ENCODE peak calls at places on chromosomes 1 and 21, in five cellular contexts. L is activated T-cell treated with anti-CD3 and anti-CD28 coated beads for 1 hour; G is activated CD8-positive, alpha-beta memory T cell treated with anti-CD3 and anti-CD28 coated beads for 24 hours; Q is cardiac muscle cell; R is ovary. E is an unnamed sample.

GRCh38 chr1:241109039-241109438 is 248.0 kb downstream of the RGS7 start:
- DNase-seq in L (no peak), G (no peak), Q (no peak), R (no peak), E (no peak)

GRCh38 chr1:59238535-59238934 is 58.4 kb upstream of the FGGY start:
- DNase-seq in L (no peak), G (no peak), Q (no peak), R (no peak), E (no peak)

GRCh38 chr1:172167801-172168596 is 252.5 kb upstream of the C1orf105 start:
- DNase-seq in L (no peak), G (no peak), Q (peak), R (no peak), E (no peak)

GRCh38 chr1:52142220-52143153 is 598 bp downstream of the ZFYVE9 start:
- DNase-seq in L (peak), G (peak), Q (peak), R (peak), E (peak)

GRCh38 chr1:108639899-108640560 is 20.9 kb downstream of the HENMT1 start:
- DNase-seq in L (peak), G (peak), Q (no peak), R (no peak), E (no peak)

GRCh38 chr1:22105611-22106207 is 37.2 kb downstream of the WNT4 start:
- DNase-seq in L (no peak), G (peak), Q (peak), R (no peak), E (no peak)

GRCh38 chr1:67552336-67552759 is 122.1 kb upstream of the SERBP1 start:
- DNase-seq in L (no peak), G (peak), Q (no peak), R (no peak), E (no peak)

GRCh38 chr1:235888119-235888643 is 21.5 kb upstream of the LYST start:
- DNase-seq in L (peak), G (no peak), Q (no peak), R (no peak), E (no peak)

GRCh38 chr1:218546314-218546713 is 201.2 kb downstream of the TGFB2 start:
- DNase-seq in L (no peak), G (no peak), Q (no peak), R (no peak), E (no peak)

GRCh38 chr21:42058631-42059111 is 12.4 kb upstream of the UMODL1 start:
- DNase-seq in L (no peak), G (no peak), Q (no peak), R (no peak), E (no peak)

GRCh38 chr1:62117416-62117815 is 77.2 kb upstream of the L1TD1 start:
- DNase-seq in L (no peak), G (no peak), Q (no peak), R (no peak), E (no peak)

GRCh38 chr1:39132505-39133339 is 71.8 kb upstream of the MACF1 start:
- DNase-seq in L (no peak), G (no peak), Q (peak), R (no peak), E (peak)

E was measured in adrenal gland.